ENCODE peak calls at places on chromosomes 1 and 21, in four cellular contexts. M, W, T and V are unnamed samples.

GRCh38 chr1:235943581-235944114 is 76.9 kb upstream of the LYST start:
- DNase-seq in M (no peak), T (peak), W (no peak), V (no peak)

GRCh38 chr1:116203192-116203723 is 92.1 kb downstream of the MAB21L3 start:
- DNase-seq in W (no peak), T (no peak), M (no peak), V (no peak)

GRCh38 chr1:153583976-153584375 is 18.3 kb upstream of the S100A2 start:
- DNase-seq in T (no peak), M (no peak), W (no peak), V (no peak)

GRCh38 chr1:188343914-188344313 is 1515.2 kb downstream of the PLA2G4A start:
- DNase-seq in W (no peak), T (no peak), M (no peak), V (no peak)

GRCh38 chr1:208309771-208310170 is 65.6 kb upstream of the PLXNA2 start:
- DNase-seq in T (no peak), M (no peak), W (no peak), V (no peak)

GRCh38 chr1:23799570-23800395 is 771 bp downstream of the GALE start:
- DNase-seq in M (no peak), W (peak), T (peak), V (peak)

GRCh38 chr1:39116868-39117728 is 87.4 kb upstream of the MACF1 start:
- DNase-seq in W (peak), T (no peak), M (no peak), V (peak)

GRCh38 chr21:45236481-45236880 is 51.2 kb downstream of the POFUT2 start:
- DNase-seq in T (no peak), W (no peak), M (no peak), V (no peak)

GRCh38 chr1:16302709-16303627 is 49.3 kb downstream of the FBXO42 start:
- DNase-seq in W (no peak), M (no peak), T (no peak), V (no peak)

GRCh38 chr1:97832490-97832889 is 88.3 kb downstream of the DPYD start:
- DNase-seq in T (no peak), M (no peak), W (no peak), V (no peak)

GRCh38 chr1:204503122-204503912 is 8.7 kb upstream of the PIK3C2B start:
- DNase-seq in M (no peak), W (peak), T (peak), V (peak)

GRCh38 chr1:213486488-213486887 is 435.4 kb downstream of the RPS6KC1 start:
- DNase-seq in W (no peak), M (no peak), T (no peak), V (no peak)

GRCh38 chr1:213481395-213481794 is 430.4 kb downstream of the RPS6KC1 start:
- DNase-seq in W (no peak), T (no peak), M (no peak), V (no peak)

GRCh38 chr1:213484333-213484732 is 433.3 kb downstream of the RPS6KC1 start:
- DNase-seq in T (no peak), M (no peak), W (no peak), V (no peak)

GRCh38 chr1:213484758-213485157 is 433.7 kb downstream of the RPS6KC1 start:
- DNase-seq in T (no peak), M (no peak), W (no peak), V (no peak)
- TF ChIP-seq RNF2 in T (no peak), M (no peak), W (no peak), V (no peak)

GRCh38 chr21:43193088-43193650 is 24.4 kb downstream of the CRYAA start:
- DNase-seq in W (no peak), M (no peak), T (no peak), V (no peak)
- TF ChIP-seq RNF2 in W (no peak), M (no peak), T (no peak), V (no peak)

GRCh38 chr1:34268311-34269042 is 91.8 kb downstream of the C1orf94 start:
- DNase-seq in M (no peak), T (no peak), W (no peak), V (no peak)
- TF ChIP-seq RNF2 in M (no peak), T (no peak), W (no peak), V (no peak)

DNA sequence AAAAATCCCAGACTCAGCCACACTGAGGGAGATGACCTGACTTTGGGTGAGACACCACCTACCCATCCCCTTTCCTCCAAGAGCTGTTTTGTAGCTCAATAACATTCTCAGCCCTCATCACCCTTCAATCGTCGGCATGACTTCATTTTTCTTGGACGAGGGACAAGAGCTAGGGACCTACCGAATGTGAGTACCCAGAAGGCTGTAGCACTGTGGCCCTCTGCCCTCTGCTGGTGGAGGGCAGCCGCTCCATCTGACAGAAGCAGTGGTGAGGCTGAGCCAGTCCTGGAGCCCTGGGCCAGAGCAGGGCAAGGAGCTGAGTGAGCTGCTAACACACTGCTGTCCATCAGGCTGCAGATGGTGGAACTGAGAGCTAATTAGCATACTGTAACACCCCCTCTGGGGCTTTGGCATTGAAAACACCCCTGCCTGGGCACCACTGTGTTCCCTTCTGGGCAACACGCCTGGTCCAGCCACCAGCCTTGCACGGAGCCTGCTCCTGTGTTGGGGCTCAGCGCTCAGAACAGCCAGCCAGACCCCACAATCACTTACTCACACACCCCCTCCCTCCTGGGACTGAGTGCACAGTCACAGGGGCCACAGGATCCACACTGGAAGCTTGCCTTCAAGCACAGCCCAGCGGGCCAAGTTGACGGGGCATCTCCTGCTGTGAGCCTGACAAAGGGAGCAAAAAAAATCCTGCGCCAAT is 18.3 kb upstream of the ALPL start:
- DNase-seq in W (peak), M (no peak), T (peak), V (peak)
- TF ChIP-seq RNF2 in W (no peak), M (no peak), T (no peak), V (no peak)